ENCODE peak calls at places on chromosome 5, in nine cellular contexts. One of them, this sample, is unnamed.

GRCh38 chr5:57779383-57780223 is 297.0 kb upstream of the ACTBL2 start:
- DNase-seq in colonic mucosa: peak; percentile 36
- DNase-seq in kidney epithelial cell: peak; percentile 38
- DNase-seq in prostate gland: peak; percentile 36
- DNase-seq in cardiac muscle cell: peak; percentile 86
- DNase-seq in endothelial cell: peak; percentile 51
- DNase-seq in MCF 10A: peak; percentile 78
- DNase-seq in type B pancreatic cell: no peak
- DNase-seq in GM13977: peak; percentile 16
- DNase-seq in this sample: no peak

GRCh38 chr5:172044631-172045314 is 38.3 kb upstream of the FBXW11 start:
- DNase-seq in colonic mucosa: no peak
- DNase-seq in kidney epithelial cell: no peak
- DNase-seq in prostate gland: no peak
- DNase-seq in cardiac muscle cell: no peak
- DNase-seq in endothelial cell: no peak
- DNase-seq in MCF 10A: no peak
- DNase-seq in type B pancreatic cell: no peak
- DNase-seq in GM13977: no peak
- DNase-seq in this sample: no peak

GRCh38 chr5:5560016-5560415 is 137.5 kb downstream of the ICE1 start:
- DNase-seq in colonic mucosa: no peak
- DNase-seq in kidney epithelial cell: no peak
- DNase-seq in prostate gland: no peak
- DNase-seq in cardiac muscle cell: no peak
- DNase-seq in endothelial cell: no peak
- DNase-seq in MCF 10A: no peak
- DNase-seq in type B pancreatic cell: no peak
- DNase-seq in GM13977: no peak
- DNase-seq in this sample: no peak

GRCh38 chr5:88144219-88145040 is 124.2 kb downstream of the TMEM161B start:
- DNase-seq in colonic mucosa: no peak
- DNase-seq in kidney epithelial cell: no peak
- DNase-seq in prostate gland: no peak
- DNase-seq in cardiac muscle cell: no peak
- DNase-seq in endothelial cell: peak; percentile 31
- DNase-seq in MCF 10A: no peak
- DNase-seq in type B pancreatic cell: no peak
- DNase-seq in GM13977: no peak
- DNase-seq in this sample: no peak

GRCh38 chr5:149271195-149271716 is 403 bp upstream of the AFAP1L1 start:
- DNase-seq in colonic mucosa: peak; percentile 27
- DNase-seq in kidney epithelial cell: no peak
- DNase-seq in prostate gland: no peak
- DNase-seq in cardiac muscle cell: no peak
- DNase-seq in endothelial cell: no peak
- DNase-seq in MCF 10A: peak; percentile 73
- DNase-seq in type B pancreatic cell: no peak
- DNase-seq in GM13977: peak; percentile 17
- DNase-seq in this sample: no peak

GRCh38 chr5:418681-419121 is 24.3 kb upstream of the EXOC3 start:
- DNase-seq in colonic mucosa: no peak
- DNase-seq in kidney epithelial cell: no peak
- DNase-seq in prostate gland: no peak
- DNase-seq in cardiac muscle cell: no peak
- DNase-seq in endothelial cell: no peak
- DNase-seq in MCF 10A: no peak
- DNase-seq in type B pancreatic cell: no peak
- DNase-seq in GM13977: no peak
- DNase-seq in this sample: no peak

GRCh38 chr5:9653811-9654210 is 23.7 kb upstream of the TAS2R1 start:
- DNase-seq in colonic mucosa: no peak
- DNase-seq in kidney epithelial cell: peak; percentile 71
- DNase-seq in prostate gland: peak; percentile 8
- DNase-seq in cardiac muscle cell: peak; percentile 92
- DNase-seq in endothelial cell: no peak
- DNase-seq in MCF 10A: peak; percentile 60
- DNase-seq in type B pancreatic cell: no peak
- DNase-seq in GM13977: peak; percentile 40
- DNase-seq in this sample: no peak

GRCh38 chr5:6995115-6995514 is 281.9 kb downstream of the TENT4A start:
- DNase-seq in colonic mucosa: no peak
- DNase-seq in kidney epithelial cell: no peak
- DNase-seq in prostate gland: no peak
- DNase-seq in cardiac muscle cell: no peak
- DNase-seq in endothelial cell: no peak
- DNase-seq in MCF 10A: no peak
- DNase-seq in type B pancreatic cell: no peak
- DNase-seq in GM13977: no peak
- DNase-seq in this sample: no peak

GRCh38 chr5:167229751-167230150 is 1061.7 kb upstream of the WWC1 start:
- DNase-seq in colonic mucosa: no peak
- DNase-seq in kidney epithelial cell: no peak
- DNase-seq in prostate gland: no peak
- DNase-seq in cardiac muscle cell: no peak
- DNase-seq in endothelial cell: no peak
- DNase-seq in MCF 10A: no peak
- DNase-seq in type B pancreatic cell: no peak
- DNase-seq in GM13977: no peak
- DNase-seq in this sample: no peak

GRCh38 chr5:86951761-86952160 is 315.9 kb upstream of the RASA1 start:
- DNase-seq in colonic mucosa: no peak
- DNase-seq in kidney epithelial cell: no peak
- DNase-seq in prostate gland: no peak
- DNase-seq in cardiac muscle cell: no peak
- DNase-seq in endothelial cell: no peak
- DNase-seq in MCF 10A: no peak
- DNase-seq in type B pancreatic cell: no peak
- DNase-seq in GM13977: no peak
- DNase-seq in this sample: no peak

GRCh38 chr5:107887587-107887986 is 216.8 kb upstream of the EFNA5 start:
- DNase-seq in colonic mucosa: peak; percentile 28
- DNase-seq in kidney epithelial cell: no peak
- DNase-seq in prostate gland: no peak
- DNase-seq in cardiac muscle cell: no peak
- DNase-seq in endothelial cell: no peak
- DNase-seq in MCF 10A: no peak
- DNase-seq in type B pancreatic cell: no peak
- DNase-seq in GM13977: no peak
- DNase-seq in this sample: no peak

GRCh38 chr5:111932628-111933027 is 175.6 kb upstream of the NREP start:
- DNase-seq in colonic mucosa: no peak
- DNase-seq in kidney epithelial cell: no peak
- DNase-seq in prostate gland: no peak
- DNase-seq in cardiac muscle cell: peak; percentile 56
- DNase-seq in endothelial cell: no peak
- DNase-seq in MCF 10A: peak; percentile 75
- DNase-seq in type B pancreatic cell: no peak
- DNase-seq in GM13977: no peak
- DNase-seq in this sample: no peak

GRCh38 chr5:103357636-103358035 is 99.1 kb downstream of the MACIR start:
- DNase-seq in colonic mucosa: no peak
- DNase-seq in kidney epithelial cell: no peak
- DNase-seq in prostate gland: no peak
- DNase-seq in cardiac muscle cell: no peak
- DNase-seq in endothelial cell: no peak
- DNase-seq in MCF 10A: no peak
- DNase-seq in type B pancreatic cell: no peak
- DNase-seq in GM13977: no peak
- DNase-seq in this sample: no peak

GRCh38 chr5:149959406-149960236 is 937 bp upstream of the SLC26A2 start:
- DNase-seq in colonic mucosa: no peak
- DNase-seq in kidney epithelial cell: no peak
- DNase-seq in prostate gland: no peak
- DNase-seq in cardiac muscle cell: peak; percentile 75
- DNase-seq in endothelial cell: peak; percentile 25
- DNase-seq in MCF 10A: peak; percentile 89
- DNase-seq in type B pancreatic cell: no peak
- DNase-seq in GM13977: peak; percentile 68
- DNase-seq in this sample: no peak

GRCh38 chr5:173963107-173963506 is 25.9 kb upstream of the C5orf47 start:
- DNase-seq in colonic mucosa: no peak
- DNase-seq in kidney epithelial cell: no peak
- DNase-seq in prostate gland: no peak
- DNase-seq in cardiac muscle cell: peak; percentile 43
- DNase-seq in endothelial cell: no peak
- DNase-seq in MCF 10A: peak; percentile 47
- DNase-seq in type B pancreatic cell: no peak
- DNase-seq in GM13977: no peak
- DNase-seq in this sample: no peak

GRCh38 chr5:132225165-132226032 is 2.3 kb downstream of the P4HA2 start:
- DNase-seq in colonic mucosa: peak; percentile 86
- DNase-seq in kidney epithelial cell: no peak
- DNase-seq in prostate gland: peak; percentile 47
- DNase-seq in cardiac muscle cell: peak; percentile 96
- DNase-seq in endothelial cell: no peak
- DNase-seq in MCF 10A: peak; percentile 93
- DNase-seq in type B pancreatic cell: no peak
- DNase-seq in GM13977: no peak
- DNase-seq in this sample: no peak

GRCh38 chr5:93571111-93571977 is 9.7 kb downstream of the NR2F1-AS1 start:
- DNase-seq in colonic mucosa: no peak
- DNase-seq in kidney epithelial cell: no peak
- DNase-seq in prostate gland: no peak
- DNase-seq in cardiac muscle cell: no peak
- DNase-seq in endothelial cell: no peak
- DNase-seq in MCF 10A: no peak
- DNase-seq in type B pancreatic cell: no peak
- DNase-seq in GM13977: peak; percentile 40
- DNase-seq in this sample: no peak

GRCh38 chr5:129664336-129664937 is 83.5 kb upstream of the MINAR2 start:
- DNase-seq in colonic mucosa: peak; percentile 55
- DNase-seq in kidney epithelial cell: no peak
- DNase-seq in prostate gland: no peak
- DNase-seq in cardiac muscle cell: peak; percentile 67
- DNase-seq in endothelial cell: peak; percentile 50
- DNase-seq in MCF 10A: peak; percentile 83
- DNase-seq in type B pancreatic cell: no peak
- DNase-seq in GM13977: peak; percentile 14
- DNase-seq in this sample: no peak
- TF ChIP-seq CTCF in colonic mucosa: peak; percentile 76
- TF ChIP-seq CTCF in kidney epithelial cell: peak; percentile 83
- TF ChIP-seq CTCF in prostate gland: peak; percentile 25
- TF ChIP-seq CTCF in cardiac muscle cell: peak; percentile 88
- TF ChIP-seq CTCF in endothelial cell: peak; percentile 90
- TF ChIP-seq CTCF in MCF 10A: peak; percentile 89
- TF ChIP-seq CTCF in type B pancreatic cell: peak; percentile 80
- TF ChIP-seq CTCF in GM13977: peak; percentile 78
- TF ChIP-seq CTCF in this sample: peak; percentile 81

DNA sequence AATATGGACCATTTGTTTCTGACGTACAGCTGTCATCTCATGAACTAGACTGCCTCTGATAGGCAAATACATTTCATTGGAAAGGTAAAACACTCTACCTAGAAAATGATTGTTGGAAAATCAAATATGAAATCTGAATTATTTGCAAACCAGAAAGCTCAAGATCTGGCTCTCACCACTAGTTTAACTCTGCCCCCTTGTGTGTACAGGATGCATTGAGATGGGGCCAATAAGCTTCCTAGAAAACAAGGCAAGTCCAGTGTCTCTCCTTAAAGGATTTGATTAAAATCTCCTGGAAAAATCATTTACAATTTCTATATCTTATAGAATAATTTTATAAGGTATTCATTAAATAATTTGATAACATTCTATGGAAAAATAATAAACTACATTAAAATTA is 311.9 kb upstream of the ANKH start:
- DNase-seq in colonic mucosa: no peak
- DNase-seq in kidney epithelial cell: no peak
- DNase-seq in prostate gland: no peak
- DNase-seq in cardiac muscle cell: peak; percentile 39
- DNase-seq in endothelial cell: no peak
- DNase-seq in MCF 10A: peak; percentile 13
- DNase-seq in type B pancreatic cell: no peak
- DNase-seq in GM13977: no peak
- DNase-seq in this sample: no peak
- TF ChIP-seq CTCF in colonic mucosa: no peak
- TF ChIP-seq CTCF in kidney epithelial cell: peak; percentile 20
- TF ChIP-seq CTCF in prostate gland: no peak
- TF ChIP-seq CTCF in cardiac muscle cell: peak; percentile 49
- TF ChIP-seq CTCF in endothelial cell: peak; percentile 16
- TF ChIP-seq CTCF in MCF 10A: peak; percentile 6
- TF ChIP-seq CTCF in type B pancreatic cell: peak; percentile 51
- TF ChIP-seq CTCF in GM13977: no peak
- TF ChIP-seq CTCF in this sample: no peak

GRCh38 chr5:133357758-133358157 is 254.6 kb downstream of the FSTL4 start:
- DNase-seq in colonic mucosa: no peak
- DNase-seq in kidney epithelial cell: no peak
- DNase-seq in prostate gland: no peak
- DNase-seq in cardiac muscle cell: no peak
- DNase-seq in endothelial cell: no peak
- DNase-seq in MCF 10A: no peak
- DNase-seq in type B pancreatic cell: peak; percentile 25
- DNase-seq in GM13977: no peak
- DNase-seq in this sample: no peak

GRCh38 chr5:133356386-133357331 is 255.7 kb downstream of the FSTL4 start:
- DNase-seq in colonic mucosa: no peak
- DNase-seq in kidney epithelial cell: no peak
- DNase-seq in prostate gland: no peak
- DNase-seq in cardiac muscle cell: no peak
- DNase-seq in endothelial cell: no peak
- DNase-seq in MCF 10A: no peak
- DNase-seq in type B pancreatic cell: peak; percentile 40
- DNase-seq in GM13977: no peak
- DNase-seq in this sample: no peak

GRCh38 chr5:133354323-133355161 is 257.8 kb downstream of the FSTL4 start:
- DNase-seq in colonic mucosa: no peak
- DNase-seq in kidney epithelial cell: no peak
- DNase-seq in prostate gland: no peak
- DNase-seq in cardiac muscle cell: no peak
- DNase-seq in endothelial cell: no peak
- DNase-seq in MCF 10A: no peak
- DNase-seq in type B pancreatic cell: peak; percentile 43
- DNase-seq in GM13977: no peak
- DNase-seq in this sample: no peak

GRCh38 chr5:133358271-133358670 is 254.1 kb downstream of the FSTL4 start:
- DNase-seq in colonic mucosa: no peak
- DNase-seq in kidney epithelial cell: no peak
- DNase-seq in prostate gland: no peak
- DNase-seq in cardiac muscle cell: no peak
- DNase-seq in endothelial cell: no peak
- DNase-seq in MCF 10A: no peak
- DNase-seq in type B pancreatic cell: peak; percentile 40
- DNase-seq in GM13977: no peak
- DNase-seq in this sample: no peak

GRCh38 chr5:133353741-133354140 is 258.6 kb downstream of the FSTL4 start:
- DNase-seq in colonic mucosa: no peak
- DNase-seq in kidney epithelial cell: no peak
- DNase-seq in prostate gland: no peak
- DNase-seq in cardiac muscle cell: peak; percentile 13
- DNase-seq in endothelial cell: peak; percentile 49
- DNase-seq in MCF 10A: no peak
- DNase-seq in type B pancreatic cell: no peak
- DNase-seq in GM13977: no peak
- DNase-seq in this sample: no peak
- TF ChIP-seq CTCF in colonic mucosa: no peak
- TF ChIP-seq CTCF in kidney epithelial cell: no peak
- TF ChIP-seq CTCF in prostate gland: no peak
- TF ChIP-seq CTCF in cardiac muscle cell: no peak
- TF ChIP-seq CTCF in endothelial cell: no peak
- TF ChIP-seq CTCF in MCF 10A: no peak
- TF ChIP-seq CTCF in type B pancreatic cell: peak; percentile 33
- TF ChIP-seq CTCF in GM13977: no peak
- TF ChIP-seq CTCF in this sample: no peak

GRCh38 chr5:138402640-138403039 is 36.2 kb upstream of the REEP2 start:
- DNase-seq in colonic mucosa: no peak
- DNase-seq in kidney epithelial cell: no peak
- DNase-seq in prostate gland: no peak
- DNase-seq in cardiac muscle cell: no peak
- DNase-seq in endothelial cell: no peak
- DNase-seq in MCF 10A: no peak
- DNase-seq in type B pancreatic cell: no peak
- DNase-seq in GM13977: peak; percentile 35
- DNase-seq in this sample: no peak

GRCh38 chr5:138408023-138408422 is 30.8 kb upstream of the REEP2 start:
- DNase-seq in colonic mucosa: peak; percentile 21
- DNase-seq in kidney epithelial cell: no peak
- DNase-seq in prostate gland: no peak
- DNase-seq in cardiac muscle cell: no peak
- DNase-seq in endothelial cell: no peak
- DNase-seq in MCF 10A: no peak
- DNase-seq in type B pancreatic cell: no peak
- DNase-seq in GM13977: peak; percentile 59
- DNase-seq in this sample: no peak
- TF ChIP-seq CTCF in colonic mucosa: no peak
- TF ChIP-seq CTCF in kidney epithelial cell: no peak
- TF ChIP-seq CTCF in prostate gland: no peak
- TF ChIP-seq CTCF in cardiac muscle cell: no peak
- TF ChIP-seq CTCF in endothelial cell: no peak
- TF ChIP-seq CTCF in MCF 10A: no peak
- TF ChIP-seq CTCF in type B pancreatic cell: no peak
- TF ChIP-seq CTCF in GM13977: no peak
- TF ChIP-seq CTCF in this sample: no peak